ENCODE peak calls at places on chromosomes 4 and X, in six cellular contexts. M is activated effector memory CD4-positive, alpha-beta T cell treated with Interleukin-2 at 50 U/mL for 16 hours; O is ELF-1; Z is mesenchymal stem cell; Y is head of caudate nucleus; D is NAMALWA. I is an unnamed sample.
A peak's percentile ranks its signal among the peaks of the same experiment; 100 is the strongest.

GRCh38 chr4:25449270-25449669 is 72.2 kb downstream of the ANAPC4 start:
- DNase-seq in M (no peak), O (peak; percentile 54), Z (no peak), Y (no peak), D (no peak), I (no peak)

GRCh38 chrX:129606918-129607317 is 47.8 kb downstream of the APLN start:
- DNase-seq in M (peak; percentile 20), O (peak; percentile 63), Z (peak; percentile 47), Y (peak; percentile 78), D (peak; percentile 64), I (peak; percentile 54)

GRCh38 chr4:183164963-183165362 is 65.9 kb downstream of the WWC2 start:
- DNase-seq in M (no peak), O (no peak), Z (no peak), Y (no peak), D (no peak), I (no peak)

GRCh38 chr4:38659346-38659745 is 4.7 kb upstream of the KLF3 start:
- DNase-seq in M (no peak), O (no peak), Z (no peak), Y (no peak), D (no peak), I (no peak)

GRCh38 chrX:151396042-151396826 is 772 bp upstream of the VMA21 start:
- DNase-seq in M (peak; percentile 4), O (no peak), Z (peak; percentile 80), Y (peak; percentile 20), D (peak; percentile 73), I (peak; percentile 40)

GRCh38 chr4:16532240-16532990 is 306.1 kb upstream of the TAPT1 start:
- DNase-seq in M (no peak), O (no peak), Z (peak; percentile 65), Y (no peak), D (no peak), I (no peak)

GRCh38 chrX:124406294-124407013 is 60.1 kb downstream of the SH2D1A start:
- DNase-seq in M (peak; percentile 4), O (peak; percentile 65), Z (peak; percentile 54), Y (peak; percentile 75), D (peak; percentile 68), I (peak; percentile 91)

GRCh38 chrX:139739138-139739537 is 31.2 kb upstream of the MCF2 start:
- DNase-seq in M (no peak), O (no peak), Z (peak; percentile 55), Y (no peak), D (no peak), I (no peak)

GRCh38 chr4:38177792-38178665 is 217.8 kb downstream of the PTTG2 start:
- DNase-seq in M (peak; percentile 44), O (no peak), Z (no peak), Y (no peak), D (peak; percentile 15), I (no peak)

GRCh38 chrX:37942170-37942569 is 64.2 kb upstream of the SYTL5 start:
- DNase-seq in M (no peak), O (no peak), Z (no peak), Y (no peak), D (no peak), I (no peak)

GRCh38 chr4:6844986-6845385 is 62.5 kb downstream of the KIAA0232 start:
- DNase-seq in M (no peak), O (peak; percentile 10), Z (no peak), Y (no peak), D (no peak), I (no peak)

GRCh38 chr4:99403380-99404194 is 31.6 kb downstream of the ADH7 start:
- DNase-seq in M (no peak), O (no peak), Z (no peak), Y (no peak), D (no peak), I (no peak)

GRCh38 chr4:10173039-10173753 is 56.6 kb upstream of the WDR1 start:
- DNase-seq in M (no peak), O (peak; percentile 9), Z (no peak), Y (no peak), D (no peak), I (no peak)

GRCh38 chrX:352181-352580 is 33.6 kb upstream of the GTPBP6 start:
- DNase-seq in M (no peak), O (no peak), Z (no peak), Y (no peak), D (no peak), I (no peak)

GRCh38 chr4:153188966-153189801 is 15.1 kb upstream of the TRIM2 start:
- DNase-seq in M (no peak), O (no peak), Z (no peak), Y (no peak), D (no peak), I (no peak)

GRCh38 chrX:13235930-13236329 is 83.9 kb downstream of the ATXN3L start:
- DNase-seq in M (no peak), O (no peak), Z (no peak), Y (no peak), D (no peak), I (no peak)

GRCh38 chr4:85475631-85476233 is 782 bp downstream of the ARHGAP24 start:
- DNase-seq in M (no peak), O (no peak), Z (peak; percentile 63), Y (no peak), D (peak; percentile 30), I (no peak)

GRCh38 chr4:55051532-55051931 is 73.9 kb downstream of the KDR start:
- DNase-seq in M (no peak), O (no peak), Z (no peak), Y (no peak), D (no peak), I (no peak)

GRCh38 chr4:77802406-77802805 is 16.8 kb downstream of the CNOT6L start:
- DNase-seq in M (no peak), O (no peak), Z (no peak), Y (no peak), D (no peak), I (no peak)

GRCh38 chr4:84967292-84967651 is 782 bp upstream of the WDFY3 start:
- DNase-seq in M (no peak), O (no peak), Z (peak; percentile 54), Y (peak; percentile 54), D (no peak), I (peak; percentile 43)

I was measured in RKO.